ENCODE peak calls at places on chromosomes 4 and X, in ten cellular contexts. F is AG04450; I is fibroblast of mammary gland; A is fibroblast of pulmonary artery; B is body of pancreas; Q is endothelial cell; D is CD4-positive, alpha-beta T cell; E is left ventricle myocardium inferior; L is fibroblast of the aortic adventitia; S is astrocyte. C is an unnamed sample.

GRCh38 chr4:138445098-138445497 is 202.9 kb upstream of the SLC7A11 start:
- DNase-seq in S (peak; percentile 42), B (no peak), L (peak; percentile 79), Q (no peak), F (no peak), I (peak; percentile 72), E (no peak), D (no peak), A (no peak), C (peak; percentile 35)

GRCh38 chr4:188417181-188417580 is 277.9 kb downstream of the TRIML1 start:
- DNase-seq in Q (no peak), A (no peak), F (no peak), I (no peak), S (no peak), L (no peak), D (no peak), B (no peak), E (no peak), C (no peak)

GRCh38 chrX:101749436-101749835 is 89.8 kb upstream of the ARMCX2 start:
- DNase-seq in I (peak; percentile 2), A (no peak), F (no peak), B (no peak), E (no peak), S (peak; percentile 1), L (no peak), Q (no peak), D (no peak), C (no peak)

GRCh38 chr4:177064116-177064515 is 245.6 kb upstream of the NEIL3 start:
- DNase-seq in S (no peak), A (no peak), Q (no peak), F (no peak), E (no peak), I (no peak), D (no peak), B (no peak), L (no peak), C (no peak)

GRCh38 chr4:153465583-153465921 is 608 bp upstream of the TMEM131L start:
- DNase-seq in F (no peak), I (peak; percentile 59), E (peak; percentile 51), S (no peak), L (peak; percentile 58), D (no peak), B (peak; percentile 65), Q (peak; percentile 69), A (peak; percentile 68), C (no peak)

GRCh38 chr4:154314248-154314647 is 177.4 kb downstream of the DCHS2 start:
- DNase-seq in E (no peak), L (peak; percentile 57), A (peak; percentile 40), D (no peak), I (peak; percentile 75), B (no peak), S (peak; percentile 8), Q (no peak), F (no peak), C (peak; percentile 29)

GRCh38 chrX:49838374-49838773 is 9.3 kb downstream of the PAGE4 start:
- DNase-seq in S (peak; percentile 2), B (peak; percentile 15), Q (peak; percentile 24), L (peak; percentile 35), F (no peak), E (no peak), D (no peak), I (peak; percentile 36), A (peak; percentile 27), C (no peak)

GRCh38 chr4:38243385-38244053 is 283.3 kb downstream of the PTTG2 start:
- DNase-seq in I (no peak), B (no peak), Q (no peak), F (no peak), D (no peak), A (peak; percentile 10), E (no peak), L (no peak), S (peak; percentile 3), C (no peak)

GRCh38 chr4:114208747-114209146 is 229.3 kb upstream of the ARSJ start:
- DNase-seq in A (peak; percentile 20), L (peak; percentile 16), S (peak; percentile 30), E (no peak), D (no peak), F (no peak), B (no peak), Q (no peak), I (peak; percentile 21), C (peak; percentile 1)

GRCh38 chrX:47579537-47579936 is 2.7 kb upstream of the TIMP1 start:
- DNase-seq in Q (no peak), B (no peak), A (peak; percentile 83), F (no peak), S (peak; percentile 66), D (no peak), I (peak; percentile 93), E (no peak), L (peak; percentile 66), C (no peak)

GRCh38 chrX:47204970-47205369 is 11.3 kb downstream of the UBA1 start:
- DNase-seq in E (no peak), F (no peak), B (no peak), I (no peak), L (no peak), S (no peak), D (no peak), A (no peak), Q (no peak), C (no peak)

GRCh38 chr4:110007217-110007616 is 94.5 kb downstream of the EGF start:
- DNase-seq in F (no peak), I (no peak), E (no peak), Q (no peak), A (no peak), B (no peak), D (no peak), L (no peak), S (no peak), C (no peak)

GRCh38 chrX:31136144-31136572 is 64.3 kb upstream of the FTHL17 start:
- DNase-seq in D (no peak), Q (no peak), F (no peak), A (no peak), S (no peak), L (no peak), I (no peak), B (no peak), E (no peak), C (no peak)

GRCh38 chrX:46279214-46279924 is 265.9 kb downstream of the ZNF674 start:
- DNase-seq in F (no peak), Q (no peak), D (no peak), L (peak; percentile 13), B (no peak), S (no peak), I (peak; percentile 23), E (no peak), A (no peak), C (no peak)

GRCh38 chr4:152959080-152959479 is 23.0 kb downstream of the FHDC1 start:
- DNase-seq in D (no peak), L (no peak), I (no peak), E (no peak), Q (no peak), S (no peak), A (no peak), B (no peak), F (no peak), C (no peak)

GRCh38 chr4:29770627-29771026 is 949.5 kb upstream of the PCDH7 start:
- DNase-seq in I (no peak), Q (no peak), F (no peak), L (no peak), E (no peak), A (no peak), S (no peak), D (no peak), B (no peak), C (no peak)

GRCh38 chrX:130025256-130025655 is 42.8 kb downstream of the BCORL1 start:
- DNase-seq in E (no peak), Q (no peak), F (no peak), D (no peak), S (no peak), B (no peak), A (no peak), I (no peak), L (no peak), C (no peak)

GRCh38 chr4:28558871-28559270 is 1698.2 kb downstream of the STIM2 start:
- DNase-seq in Q (no peak), A (no peak), D (no peak), B (no peak), F (no peak), I (no peak), E (no peak), L (no peak), S (no peak), C (no peak)

GRCh38 chr4:6627832-6628231 is 12.7 kb upstream of the MRFAP1 start:
- DNase-seq in S (no peak), I (no peak), B (no peak), Q (no peak), D (no peak), L (no peak), E (no peak), F (no peak), A (no peak), C (no peak)

GRCh38 chr4:2803624-2804448 is 11.0 kb downstream of the SH3BP2 start:
- DNase-seq in B (no peak), D (no peak), Q (no peak), I (no peak), S (no peak), L (no peak), A (no peak), E (peak; percentile 21), F (no peak), C (no peak)
- TF ChIP-seq CTCF in B (no peak), D (no peak), Q (no peak), I (no peak), S (no peak), L (no peak), A (no peak), E (no peak), F (no peak), C (no peak)

GRCh38 chr4:123974419-123975105 is 578.0 kb downstream of the SPRY1 start:
- DNase-seq in L (peak; percentile 49), B (no peak), Q (no peak), A (no peak), S (peak; percentile 23), E (no peak), F (no peak), D (no peak), I (no peak), C (no peak)
- TF ChIP-seq CTCF in L (no peak), B (no peak), Q (no peak), A (no peak), S (no peak), E (no peak), F (no peak), D (no peak), I (no peak), C (no peak)

GRCh38 chr4:2412885-2413716 is 5.3 kb downstream of the ZFYVE28 start:
- DNase-seq in I (peak; percentile 86), A (peak; percentile 92), L (peak; percentile 85), Q (peak; percentile 61), E (peak; percentile 76), B (peak; percentile 79), F (peak; percentile 33), S (peak; percentile 89), D (peak; percentile 84), C (peak; percentile 81)
- TF ChIP-seq CTCF in I (peak; percentile 43), A (peak; percentile 44), L (peak; percentile 53), Q (no peak), E (peak; percentile 53), B (peak; percentile 28), F (peak; percentile 56), S (peak; percentile 34), D (no peak), C (peak; percentile 76)

DNA sequence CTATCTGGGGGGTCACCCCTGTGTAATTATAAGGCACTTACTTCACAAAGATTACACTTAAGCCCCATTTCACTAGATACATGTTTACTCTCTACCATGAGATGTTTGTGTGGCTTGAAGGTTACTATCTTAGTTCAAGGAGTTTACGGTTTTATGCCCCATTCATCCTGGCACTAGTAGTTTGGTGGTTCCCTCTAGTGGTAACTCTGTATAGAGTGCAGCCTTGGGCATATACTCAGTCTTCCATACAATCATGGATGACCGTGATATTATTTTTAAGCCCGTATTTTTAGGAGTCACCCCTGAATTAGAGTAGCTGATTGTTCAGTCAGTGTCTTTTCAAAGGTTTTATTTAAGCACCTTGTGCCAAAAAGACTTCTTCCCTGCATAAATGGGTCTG is 109.9 kb upstream of the FAM47C start:
- DNase-seq in B (no peak), I (peak; percentile 7), D (no peak), S (no peak), Q (no peak), F (no peak), L (no peak), E (no peak), A (peak; percentile 2), C (no peak)
- TF ChIP-seq CTCF in B (no peak), I (peak; percentile 49), D (no peak), S (peak; percentile 40), Q (peak; percentile 39), F (peak; percentile 47), L (no peak), E (peak; percentile 17), A (peak; percentile 41), C (peak; percentile 58)